ENCODE peak calls at places on chromosomes 2 and 18, in nine cellular contexts. O is NCI-H748 treated with DMSO at 0.1 percent for 48 hours, D is ACHN, F is HepG2, I is astrocyte of the cerebellum, B is transverse colon, E is PC-9, R is endothelial cell of umbilical vein, Z is amygdala. L is an unnamed sample.

GRCh38 chr2:207202645-207203044 is 36.9 kb upstream of the KLF7 start:
- DNase-seq in O (no peak), D (peak; percentile 59), F (peak; percentile 28), I (no peak), B (no peak), E (no peak), R (peak; percentile 53), Z (no peak), L (peak; percentile 73)

GRCh38 chr18:9659499-9660387 is 45.4 kb upstream of the PPP4R1 start:
- DNase-seq in O (no peak), D (no peak), F (no peak), I (no peak), B (no peak), E (no peak), R (no peak), Z (no peak), L (no peak)

GRCh38 chr2:218166791-218167190 is at the start of gene CXCR1:
- DNase-seq in O (no peak), D (no peak), F (no peak), I (no peak), B (no peak), E (peak; percentile 45), R (no peak), Z (no peak), L (no peak)

GRCh38 chr2:109612991-109613921 is 510 bp downstream of the SEPTIN10 start:
- DNase-seq in O (no peak), D (peak; percentile 65), F (peak; percentile 48), I (peak; percentile 49), B (peak; percentile 63), E (peak; percentile 39), R (peak; percentile 72), Z (peak; percentile 57), L (peak; percentile 76)

GRCh38 chr2:39728941-39729351 is 50.1 kb downstream of the THUMPD2 start:
- DNase-seq in O (no peak), D (peak; percentile 49), F (peak; percentile 58), I (no peak), B (peak; percentile 18), E (peak; percentile 49), R (peak; percentile 17), Z (peak; percentile 30), L (peak; percentile 74)

GRCh38 chr18:26540041-26540628 is 8.2 kb downstream of the KCTD1 start:
- DNase-seq in O (no peak), D (no peak), F (no peak), I (no peak), B (no peak), E (peak; percentile 65), R (no peak), Z (no peak), L (peak; percentile 20)

GRCh38 chr18:56967032-56967431 is 179.9 kb upstream of the BOD1L2 start:
- DNase-seq in O (no peak), D (no peak), F (no peak), I (no peak), B (no peak), E (no peak), R (no peak), Z (no peak), L (no peak)

GRCh38 chr2:236113425-236113824 is 54.8 kb downstream of the GBX2 start:
- DNase-seq in O (no peak), D (no peak), F (no peak), I (no peak), B (no peak), E (no peak), R (no peak), Z (no peak), L (no peak)

GRCh38 chr2:102657770-102658169 is 38.4 kb downstream of the SLC9A2 start:
- DNase-seq in O (no peak), D (peak; percentile 17), F (no peak), I (no peak), B (no peak), E (no peak), R (no peak), Z (no peak), L (peak; percentile 40)

GRCh38 chr2:209029249-209029648 is 394.6 kb upstream of the MAP2 start:
- DNase-seq in O (no peak), D (no peak), F (no peak), I (no peak), B (no peak), E (no peak), R (no peak), Z (no peak), L (no peak)

GRCh38 chr2:145797692-145798091 is 1277.8 kb upstream of the ZEB2 start:
- DNase-seq in O (no peak), D (no peak), F (no peak), I (no peak), B (no peak), E (no peak), R (peak; percentile 49), Z (no peak), L (no peak)

GRCh38 chr2:10289891-10290290 is 12.8 kb upstream of the HPCAL1 start:
- DNase-seq in O (no peak), D (peak; percentile 94), F (no peak), I (no peak), B (no peak), E (peak; percentile 93), R (no peak), Z (no peak), L (peak; percentile 76)

GRCh38 chr2:48341556-48342133 is 188.3 kb upstream of the STON1 start:
- DNase-seq in O (no peak), D (no peak), F (no peak), I (no peak), B (no peak), E (no peak), R (peak; percentile 55), Z (peak; percentile 78), L (peak; percentile 4)

GRCh38 chr18:79384151-79384807 is 11.5 kb upstream of the NFATC1 start:
- DNase-seq in O (no peak), D (no peak), F (no peak), I (no peak), B (no peak), E (no peak), R (no peak), Z (no peak), L (no peak)

GRCh38 chr18:44130365-44130942 is 550.2 kb upstream of the SETBP1 start:
- DNase-seq in O (peak; percentile 80), D (peak; percentile 31), F (peak; percentile 10), I (peak; percentile 27), B (peak; percentile 10), E (no peak), R (peak; percentile 69), Z (no peak), L (peak; percentile 75)

GRCh38 chr2:230739961-230740360 is 27.3 kb downstream of the CAB39 start:
- DNase-seq in O (no peak), D (no peak), F (no peak), I (no peak), B (no peak), E (no peak), R (no peak), Z (no peak), L (no peak)

GRCh38 chr2:20440001-20440560 is 6.8 kb upstream of the RHOB start:
- DNase-seq in O (no peak), D (no peak), F (no peak), I (no peak), B (peak; percentile 2), E (no peak), R (no peak), Z (no peak), L (no peak)

GRCh38 chr2:211498551-211499205 is 942.3 kb downstream of the CPS1 start:
- DNase-seq in O (no peak), D (no peak), F (no peak), I (no peak), B (no peak), E (no peak), R (no peak), Z (no peak), L (no peak)

GRCh38 chr2:25349397-25349796 is 7.7 kb upstream of the DNMT3A start:
- DNase-seq in O (no peak), D (no peak), F (no peak), I (peak; percentile 24), B (peak; percentile 34), E (no peak), R (no peak), Z (no peak), L (peak; percentile 42)

GRCh38 chr2:239791727-239792648 is 233.2 kb downstream of the NDUFA10 start:
- DNase-seq in O (no peak), D (no peak), F (no peak), I (no peak), B (peak; percentile 3), E (no peak), R (no peak), Z (no peak), L (no peak)